ENCODE peak calls at places on chromosomes 11 and 22, in five cellular contexts. One of them, this sample, is unnamed.

GRCh38 chr11:69037074-69037473 is 11.7 kb upstream of the TPCN2 start:
- DNase-seq in neuronal stem cell: no peak
- DNase-seq in neural progenitor cell: no peak
- DNase-seq in A549: no peak
- DNase-seq in fibroblast of lung: no peak
- DNase-seq in this sample: no peak

GRCh38 chr11:107387666-107388065 is 70.0 kb downstream of the CWF19L2 start:
- DNase-seq in neuronal stem cell: no peak
- DNase-seq in neural progenitor cell: no peak
- DNase-seq in A549: no peak
- DNase-seq in fibroblast of lung: no peak
- DNase-seq in this sample: no peak

GRCh38 chr22:39581303-39581702 is 10.8 kb downstream of the CACNA1I start:
- DNase-seq in neuronal stem cell: no peak
- DNase-seq in neural progenitor cell: no peak
- DNase-seq in A549: no peak
- DNase-seq in fibroblast of lung: no peak
- DNase-seq in this sample: no peak

GRCh38 chr11:117226388-117227385 is 5.2 kb downstream of the PCSK7 start:
- DNase-seq in neuronal stem cell: peak
- DNase-seq in neural progenitor cell: peak
- DNase-seq in A549: peak
- DNase-seq in fibroblast of lung: peak
- DNase-seq in this sample: peak

GRCh38 chr11:17506314-17506713 is 29.7 kb upstream of the ABCC8 start:
- DNase-seq in neuronal stem cell: no peak
- DNase-seq in neural progenitor cell: no peak
- DNase-seq in A549: no peak
- DNase-seq in fibroblast of lung: no peak
- DNase-seq in this sample: no peak

GRCh38 chr11:119419834-119420492 is 3.0 kb downstream of the THY1 start:
- DNase-seq in neuronal stem cell: no peak
- DNase-seq in neural progenitor cell: no peak
- DNase-seq in A549: no peak
- DNase-seq in fibroblast of lung: no peak
- DNase-seq in this sample: no peak

GRCh38 chr11:124623861-124624525 is 1.3 kb downstream of the TBRG1 start:
- DNase-seq in neuronal stem cell: no peak
- DNase-seq in neural progenitor cell: no peak
- DNase-seq in A549: no peak
- DNase-seq in fibroblast of lung: peak
- DNase-seq in this sample: no peak

GRCh38 chr11:7204778-7205177 is 46.9 kb upstream of the SYT9 start:
- DNase-seq in neuronal stem cell: no peak
- DNase-seq in neural progenitor cell: no peak
- DNase-seq in A549: no peak
- DNase-seq in fibroblast of lung: peak
- DNase-seq in this sample: no peak

GRCh38 chr11:48093795-48094642 is 113.7 kb downstream of the PTPRJ start:
- DNase-seq in neuronal stem cell: no peak
- DNase-seq in neural progenitor cell: no peak
- DNase-seq in A549: no peak
- DNase-seq in fibroblast of lung: peak
- DNase-seq in this sample: no peak

GRCh38 chr22:49951001-49951677 is 9.4 kb upstream of the PIM3 start:
- DNase-seq in neuronal stem cell: no peak
- DNase-seq in neural progenitor cell: no peak
- DNase-seq in A549: no peak
- DNase-seq in fibroblast of lung: no peak
- DNase-seq in this sample: no peak

GRCh38 chr11:44954051-44954906 is 3.6 kb upstream of the TP53I11 start:
- DNase-seq in neuronal stem cell: no peak
- DNase-seq in neural progenitor cell: no peak
- DNase-seq in A549: no peak
- DNase-seq in fibroblast of lung: no peak
- DNase-seq in this sample: no peak

GRCh38 chr22:37501176-37501609 is 15.0 kb upstream of the MFNG start:
- DNase-seq in neuronal stem cell: no peak
- DNase-seq in neural progenitor cell: no peak
- DNase-seq in A549: no peak
- DNase-seq in fibroblast of lung: no peak
- DNase-seq in this sample: no peak

GRCh38 chr22:46052801-46053562 is 76.0 kb upstream of the WNT7B start:
- DNase-seq in neuronal stem cell: no peak
- DNase-seq in neural progenitor cell: no peak
- DNase-seq in A549: no peak
- DNase-seq in fibroblast of lung: peak
- DNase-seq in this sample: peak

GRCh38 chr11:48142886-48143285 is 73.7 kb upstream of the OR4B1 start:
- DNase-seq in neuronal stem cell: no peak
- DNase-seq in neural progenitor cell: peak
- DNase-seq in A549: no peak
- DNase-seq in fibroblast of lung: no peak
- DNase-seq in this sample: no peak

GRCh38 chr11:22466809-22467208 is 128.6 kb downstream of the SLC17A6 start:
- DNase-seq in neuronal stem cell: no peak
- DNase-seq in neural progenitor cell: peak
- DNase-seq in A549: no peak
- DNase-seq in fibroblast of lung: peak
- DNase-seq in this sample: no peak

GRCh38 chr11:19275496-19275895 is 34.8 kb upstream of the E2F8 start:
- DNase-seq in neuronal stem cell: no peak
- DNase-seq in neural progenitor cell: no peak
- DNase-seq in A549: peak
- DNase-seq in fibroblast of lung: no peak
- DNase-seq in this sample: no peak

GRCh38 chr11:75313457-75314272 is 37.8 kb downstream of the ARRB1 start:
- DNase-seq in neuronal stem cell: no peak
- DNase-seq in neural progenitor cell: peak
- DNase-seq in A549: no peak
- DNase-seq in fibroblast of lung: peak
- DNase-seq in this sample: no peak

GRCh38 chr22:44462246-44463015 is 35.6 kb downstream of the RTL6 start:
- DNase-seq in neuronal stem cell: no peak
- DNase-seq in neural progenitor cell: no peak
- DNase-seq in A549: no peak
- DNase-seq in fibroblast of lung: no peak
- DNase-seq in this sample: no peak

GRCh38 chr11:45098929-45099328 is 47.5 kb upstream of the PRDM11 start:
- DNase-seq in neuronal stem cell: no peak
- DNase-seq in neural progenitor cell: no peak
- DNase-seq in A549: no peak
- DNase-seq in fibroblast of lung: no peak
- DNase-seq in this sample: no peak

GRCh38 chr11:5234390-5234834 is at the start of gene HBD:
- DNase-seq in neuronal stem cell: no peak
- DNase-seq in neural progenitor cell: no peak
- DNase-seq in A549: no peak
- DNase-seq in fibroblast of lung: peak
- DNase-seq in this sample: no peak

GRCh38 chr22:24423519-24424000 is 3.8 kb upstream of the ADORA2A start:
- DNase-seq in neuronal stem cell: peak
- DNase-seq in neural progenitor cell: peak
- DNase-seq in A549: peak
- DNase-seq in fibroblast of lung: no peak
- DNase-seq in this sample: no peak

GRCh38 chr11:79052539-79052938 is 388.3 kb downstream of the TENM4 start:
- DNase-seq in neuronal stem cell: no peak
- DNase-seq in neural progenitor cell: peak
- DNase-seq in A549: no peak
- DNase-seq in fibroblast of lung: peak
- DNase-seq in this sample: no peak

GRCh38 chr22:38180841-38181452 is 683 bp downstream of the PLA2G6 start:
- DNase-seq in neuronal stem cell: no peak
- DNase-seq in neural progenitor cell: no peak
- DNase-seq in A549: no peak
- DNase-seq in fibroblast of lung: no peak
- DNase-seq in this sample: peak

GRCh38 chr11:66359662-66360087 is 11.9 kb downstream of the SLC29A2 start:
- DNase-seq in neuronal stem cell: no peak
- DNase-seq in neural progenitor cell: no peak
- DNase-seq in A549: no peak
- DNase-seq in fibroblast of lung: no peak
- DNase-seq in this sample: no peak

GRCh38 chr11:14117632-14118031 is 155.1 kb downstream of the SPON1 start:
- DNase-seq in neuronal stem cell: no peak
- DNase-seq in neural progenitor cell: no peak
- DNase-seq in A549: no peak
- DNase-seq in fibroblast of lung: no peak
- DNase-seq in this sample: no peak

GRCh38 chr11:122748968-122749687 is 89.2 kb upstream of the CRTAM start:
- DNase-seq in neuronal stem cell: no peak
- DNase-seq in neural progenitor cell: no peak
- DNase-seq in A549: no peak
- DNase-seq in fibroblast of lung: peak
- DNase-seq in this sample: peak

GRCh38 chr22:33162196-33162595 is 104.0 kb upstream of the SYN3 start:
- DNase-seq in neuronal stem cell: no peak
- DNase-seq in neural progenitor cell: no peak
- DNase-seq in A549: no peak
- DNase-seq in fibroblast of lung: no peak
- DNase-seq in this sample: no peak

GRCh38 chr11:86396403-86396802 is 21.7 kb downstream of the CCDC81 start:
- DNase-seq in neuronal stem cell: no peak
- DNase-seq in neural progenitor cell: no peak
- DNase-seq in A549: no peak
- DNase-seq in fibroblast of lung: peak
- DNase-seq in this sample: no peak

DNA sequence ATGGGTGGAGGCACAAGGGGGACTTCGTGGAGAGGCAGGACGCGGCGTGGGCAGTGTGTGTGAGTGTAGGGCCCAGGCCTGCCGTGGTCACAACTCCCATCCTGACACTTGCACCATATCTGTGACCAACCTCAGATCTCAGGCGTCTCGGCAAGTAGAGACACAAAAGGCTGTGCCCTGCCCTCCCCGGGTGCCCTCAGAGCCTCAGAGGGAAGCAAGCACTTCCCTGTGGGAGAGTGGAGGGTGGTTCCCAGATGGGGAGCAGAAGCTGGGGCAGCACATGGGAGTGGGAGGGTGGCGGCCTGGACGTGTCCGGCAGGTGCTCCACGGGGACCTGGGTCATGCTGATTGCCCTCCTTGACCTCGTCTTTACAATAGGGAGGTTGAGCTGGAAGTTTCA is 20.4 kb downstream of the B3GAT1 start:
- DNase-seq in neuronal stem cell: no peak
- DNase-seq in neural progenitor cell: no peak
- DNase-seq in A549: no peak
- DNase-seq in fibroblast of lung: no peak
- DNase-seq in this sample: no peak
- H3K4me2 ChIP-seq in neuronal stem cell: no peak
- H3K4me2 ChIP-seq in neural progenitor cell: no peak
- H3K4me2 ChIP-seq in A549: no peak
- H3K4me2 ChIP-seq in fibroblast of lung: no peak
- H3K4me2 ChIP-seq in this sample: no peak

DNA sequence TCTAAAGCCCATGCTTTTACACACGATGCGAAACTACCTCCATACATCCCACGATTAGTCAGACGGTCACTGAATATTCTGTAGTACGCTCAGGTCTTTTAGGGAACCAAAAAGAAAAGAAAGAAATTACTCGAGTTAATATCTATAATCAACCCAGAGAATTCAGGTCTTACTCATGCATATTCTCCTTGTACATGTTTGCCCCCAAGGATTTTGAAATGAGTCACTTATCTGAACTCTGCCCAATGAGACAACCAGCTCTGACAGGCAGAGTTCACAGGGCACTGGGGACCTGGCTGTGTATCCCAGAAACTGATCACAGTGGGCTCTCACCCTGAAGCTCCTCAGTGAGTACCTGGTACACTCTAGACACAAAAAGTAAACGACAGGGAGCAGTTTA is 29.2 kb downstream of the RASSF10 start:
- DNase-seq in neuronal stem cell: no peak
- DNase-seq in neural progenitor cell: no peak
- DNase-seq in A549: no peak
- DNase-seq in fibroblast of lung: no peak
- DNase-seq in this sample: no peak
- H3K4me2 ChIP-seq in neuronal stem cell: no peak
- H3K4me2 ChIP-seq in neural progenitor cell: no peak
- H3K4me2 ChIP-seq in A549: peak
- H3K4me2 ChIP-seq in fibroblast of lung: no peak
- H3K4me2 ChIP-seq in this sample: no peak

GRCh38 chr22:26549902-26550497 is 37.7 kb upstream of the TFIP11 start:
- DNase-seq in neuronal stem cell: no peak
- DNase-seq in neural progenitor cell: no peak
- DNase-seq in A549: no peak
- DNase-seq in fibroblast of lung: peak
- DNase-seq in this sample: no peak

GRCh38 chr22:26551568-26551967 is 38.4 kb downstream of the TPST2 start:
- DNase-seq in neuronal stem cell: no peak
- DNase-seq in neural progenitor cell: no peak
- DNase-seq in A549: no peak
- DNase-seq in fibroblast of lung: no peak
- DNase-seq in this sample: no peak

GRCh38 chr22:26548984-26549383 is 36.7 kb upstream of the TFIP11 start:
- DNase-seq in neuronal stem cell: no peak
- DNase-seq in neural progenitor cell: no peak
- DNase-seq in A549: no peak
- DNase-seq in fibroblast of lung: no peak
- DNase-seq in this sample: no peak

GRCh38 chr22:26552466-26552865 is 37.5 kb downstream of the TPST2 start:
- DNase-seq in neuronal stem cell: no peak
- DNase-seq in neural progenitor cell: no peak
- DNase-seq in A549: no peak
- DNase-seq in fibroblast of lung: peak
- DNase-seq in this sample: no peak

GRCh38 chr22:26550498-26551033 is 38.3 kb upstream of the TFIP11 start:
- DNase-seq in neuronal stem cell: no peak
- DNase-seq in neural progenitor cell: peak
- DNase-seq in A549: no peak
- DNase-seq in fibroblast of lung: peak
- DNase-seq in this sample: no peak
- H3K4me2 ChIP-seq in neuronal stem cell: no peak
- H3K4me2 ChIP-seq in neural progenitor cell: peak
- H3K4me2 ChIP-seq in A549: no peak
- H3K4me2 ChIP-seq in fibroblast of lung: peak
- H3K4me2 ChIP-seq in this sample: no peak

GRCh38 chr11:3994030-3994640 is 100.5 kb upstream of the RRM1 start:
- DNase-seq in neuronal stem cell: no peak
- DNase-seq in neural progenitor cell: no peak
- DNase-seq in A549: no peak
- DNase-seq in fibroblast of lung: peak
- DNase-seq in this sample: no peak

GRCh38 chr11:3996651-3997050 is 97.9 kb upstream of the RRM1 start:
- DNase-seq in neuronal stem cell: no peak
- DNase-seq in neural progenitor cell: no peak
- DNase-seq in A549: no peak
- DNase-seq in fibroblast of lung: no peak
- DNase-seq in this sample: no peak

GRCh38 chr11:3992964-3993363 is 101.6 kb upstream of the RRM1 start:
- DNase-seq in neuronal stem cell: no peak
- DNase-seq in neural progenitor cell: no peak
- DNase-seq in A549: no peak
- DNase-seq in fibroblast of lung: no peak
- DNase-seq in this sample: no peak

GRCh38 chr11:3995949-3996554 is 98.5 kb upstream of the RRM1 start:
- DNase-seq in neuronal stem cell: no peak
- DNase-seq in neural progenitor cell: no peak
- DNase-seq in A549: no peak
- DNase-seq in fibroblast of lung: peak
- DNase-seq in this sample: peak

GRCh38 chr11:3995307-3995706 is 99.3 kb upstream of the RRM1 start:
- DNase-seq in neuronal stem cell: no peak
- DNase-seq in neural progenitor cell: no peak
- DNase-seq in A549: no peak
- DNase-seq in fibroblast of lung: no peak
- DNase-seq in this sample: no peak
- H3K4me2 ChIP-seq in neuronal stem cell: no peak
- H3K4me2 ChIP-seq in neural progenitor cell: no peak
- H3K4me2 ChIP-seq in A549: no peak
- H3K4me2 ChIP-seq in fibroblast of lung: no peak
- H3K4me2 ChIP-seq in this sample: no peak